ENCODE peak calls at places on chromosomes 12 and 14, in seven cellular contexts. F is body of pancreas; E is IMR-90; G is WERI-Rb-1; B is CD8-positive, alpha-beta T cell; R is cardiac muscle cell; S is HepG2. W is an unnamed sample.

GRCh38 chr12:97960741-97961608 is 498.4 kb downstream of the RMST start:
- DNase-seq in F (peak; percentile 53), E (no peak), G (peak; percentile 24), B (no peak), R (peak; percentile 64), S (peak; percentile 14), W (no peak)

GRCh38 chr12:18864900-18865561 is 127.1 kb downstream of the CAPZA3 start:
- DNase-seq in F (no peak), E (peak; percentile 73), G (no peak), B (no peak), R (no peak), S (no peak), W (no peak)

GRCh38 chr12:19191089-19191488 is 61.6 kb downstream of the PLEKHA5 start:
- DNase-seq in F (no peak), E (no peak), G (no peak), B (no peak), R (no peak), S (no peak), W (no peak)

GRCh38 chr12:12265571-12266388 is 1.1 kb downstream of the LRP6 start:
- DNase-seq in F (peak; percentile 23), E (peak; percentile 64), G (no peak), B (peak; percentile 11), R (peak; percentile 56), S (no peak), W (no peak)

GRCh38 chr14:63964063-63964462 is 111.3 kb downstream of the SYNE2 start:
- DNase-seq in F (no peak), E (no peak), G (no peak), B (no peak), R (no peak), S (no peak), W (no peak)

GRCh38 chr14:105205718-105206208 is 24.7 kb upstream of the NUDT14 start:
- DNase-seq in F (peak; percentile 76), E (no peak), G (no peak), B (no peak), R (no peak), S (no peak), W (no peak)

GRCh38 chr14:100422556-100423420 is 99.6 kb downstream of the SLC25A47 start:
- DNase-seq in F (no peak), E (peak; percentile 49), G (no peak), B (no peak), R (no peak), S (no peak), W (no peak)

GRCh38 chr12:113276306-113276705 is 55.0 kb downstream of the TPCN1 start:
- DNase-seq in F (no peak), E (peak; percentile 13), G (no peak), B (no peak), R (no peak), S (no peak), W (peak; percentile 38)

GRCh38 chr14:60722836-60723217 is 1.3 kb downstream of the SIX4 start:
- DNase-seq in F (peak; percentile 54), E (peak; percentile 11), G (peak; percentile 43), B (no peak), R (peak; percentile 65), S (no peak), W (no peak)

GRCh38 chr12:130155416-130156073 is 6.7 kb upstream of the FZD10 start:
- DNase-seq in F (no peak), E (no peak), G (no peak), B (no peak), R (no peak), S (no peak), W (no peak)

DNA sequence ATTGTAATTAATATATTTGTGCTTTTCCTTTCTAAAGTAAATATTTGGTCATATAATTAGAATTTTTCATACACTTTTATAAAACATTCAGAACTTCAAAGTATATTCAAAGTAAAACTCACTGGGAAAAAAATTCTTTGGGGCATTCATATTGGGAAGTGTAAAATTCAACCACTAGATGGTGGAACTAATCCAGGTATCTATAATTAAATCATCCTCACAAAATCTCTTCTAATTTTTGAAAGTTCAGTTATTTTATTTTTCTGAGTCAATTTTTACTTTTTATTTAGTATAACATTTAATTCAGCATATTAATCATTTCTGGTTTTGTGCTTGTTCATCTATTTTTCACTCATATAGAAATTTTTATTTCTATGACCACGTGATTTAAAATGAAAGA is 81.0 kb downstream of the NTS start:
- DNase-seq in F (no peak), E (no peak), G (no peak), B (no peak), R (no peak), S (no peak), W (no peak)
- TF ChIP-seq CTCF in F (no peak), E (peak; percentile 38), G (no peak), B (no peak), R (peak; percentile 29), S (no peak), W (peak; percentile 77)

GRCh38 chr14:35404496-35405303 is at the start of gene NFKBIA:
- DNase-seq in F (peak; percentile 92), E (peak; percentile 88), G (peak; percentile 87), B (peak; percentile 93), R (peak; percentile 89), S (peak; percentile 93), W (no peak)
- TF ChIP-seq CTCF in F (no peak), E (peak; percentile 57), G (peak; percentile 47), B (no peak), R (peak; percentile 34), S (peak; percentile 75), W (peak; percentile 73)

GRCh38 chr12:6952121-6952859 is 1.1 kb downstream of the PTPN6 start:
- DNase-seq in F (no peak), E (no peak), G (no peak), B (no peak), R (no peak), S (no peak), W (peak; percentile 92)

GRCh38 chr12:6950944-6951540 is at the start of gene PTPN6:
- DNase-seq in F (no peak), E (no peak), G (no peak), B (peak; percentile 76), R (no peak), S (no peak), W (peak; percentile 86)

GRCh38 chr12:6951551-6952120 is 480 bp downstream of the PTPN6 start:
- DNase-seq in F (no peak), E (no peak), G (no peak), B (peak; percentile 38), R (no peak), S (no peak), W (peak; percentile 91)

GRCh38 chr12:6949063-6949594 is 2.0 kb upstream of the PTPN6 start:
- DNase-seq in F (no peak), E (no peak), G (no peak), B (peak; percentile 47), R (no peak), S (no peak), W (peak; percentile 72)

DNA sequence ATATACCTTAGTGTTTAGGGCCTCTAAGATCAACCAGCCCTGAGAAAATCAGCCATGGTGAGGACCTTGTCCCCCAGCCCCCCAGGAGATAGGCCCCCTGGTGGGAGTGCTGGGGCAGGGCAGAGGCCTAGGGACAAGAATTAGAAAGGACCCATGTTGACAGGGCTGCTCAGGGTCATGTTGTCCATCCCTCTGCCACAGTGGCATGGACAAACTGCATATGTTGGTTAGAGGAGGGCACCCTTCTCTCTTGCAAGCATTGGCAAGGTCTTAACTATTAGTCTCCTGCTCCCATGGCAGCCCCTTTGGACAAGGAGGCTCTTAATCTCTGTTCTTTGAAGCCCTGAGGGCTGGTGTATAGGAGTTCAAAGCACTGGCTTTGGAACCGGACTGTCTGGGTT is 755 bp upstream of the PTPN6 start:
- DNase-seq in F (no peak), E (no peak), G (no peak), B (no peak), R (no peak), S (no peak), W (peak; percentile 26)
- TF ChIP-seq CTCF in F (no peak), E (peak; percentile 31), G (peak; percentile 43), B (peak; percentile 18), R (peak; percentile 23), S (peak; percentile 38), W (peak; percentile 33)

DNA sequence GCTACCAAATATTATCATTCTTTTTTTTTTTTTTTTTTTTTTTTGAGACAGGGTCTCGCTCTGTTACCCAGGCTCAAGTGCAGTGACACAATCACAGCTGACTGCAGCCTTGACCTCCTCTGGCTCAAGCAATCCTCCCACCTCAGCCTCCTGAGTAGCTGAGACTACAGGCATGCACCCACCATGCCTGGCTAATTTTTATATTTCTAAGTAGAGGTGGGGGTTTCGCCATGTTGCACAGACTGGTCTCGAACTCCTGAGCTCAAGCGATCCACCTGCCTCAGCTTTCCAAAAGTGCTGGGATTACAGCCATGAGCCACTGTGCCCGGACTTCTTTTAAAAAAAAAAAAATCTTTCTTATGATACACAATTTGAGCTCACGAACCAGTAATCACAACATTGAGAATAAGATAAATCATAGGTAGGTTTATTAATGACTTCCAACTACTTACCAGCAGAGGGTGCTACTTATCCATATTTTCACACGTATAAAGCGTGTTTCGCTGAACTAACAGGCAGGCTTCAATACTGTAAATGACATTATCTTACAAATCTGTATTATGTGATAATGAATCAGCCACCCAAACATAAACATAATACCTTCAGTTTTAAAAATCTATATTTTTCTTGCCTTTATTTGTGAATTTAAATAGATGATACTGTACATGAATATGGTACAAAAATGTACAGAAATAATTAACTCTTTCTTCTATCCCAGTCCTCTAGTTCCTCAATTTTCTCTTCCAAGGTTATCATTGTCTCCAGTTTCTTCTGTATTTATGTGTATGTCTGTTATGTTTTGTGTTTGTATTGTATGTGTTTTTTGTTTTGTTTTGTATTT is 42.5 kb upstream of the BCAT1 start:
- DNase-seq in F (no peak), E (peak; percentile 75), G (no peak), B (no peak), R (peak; percentile 55), S (peak; percentile 45), W (no peak)
- TF ChIP-seq CTCF in F (peak; percentile 59), E (peak; percentile 72), G (peak; percentile 10), B (peak; percentile 84), R (peak; percentile 49), S (peak; percentile 70), W (peak; percentile 94)

DNA sequence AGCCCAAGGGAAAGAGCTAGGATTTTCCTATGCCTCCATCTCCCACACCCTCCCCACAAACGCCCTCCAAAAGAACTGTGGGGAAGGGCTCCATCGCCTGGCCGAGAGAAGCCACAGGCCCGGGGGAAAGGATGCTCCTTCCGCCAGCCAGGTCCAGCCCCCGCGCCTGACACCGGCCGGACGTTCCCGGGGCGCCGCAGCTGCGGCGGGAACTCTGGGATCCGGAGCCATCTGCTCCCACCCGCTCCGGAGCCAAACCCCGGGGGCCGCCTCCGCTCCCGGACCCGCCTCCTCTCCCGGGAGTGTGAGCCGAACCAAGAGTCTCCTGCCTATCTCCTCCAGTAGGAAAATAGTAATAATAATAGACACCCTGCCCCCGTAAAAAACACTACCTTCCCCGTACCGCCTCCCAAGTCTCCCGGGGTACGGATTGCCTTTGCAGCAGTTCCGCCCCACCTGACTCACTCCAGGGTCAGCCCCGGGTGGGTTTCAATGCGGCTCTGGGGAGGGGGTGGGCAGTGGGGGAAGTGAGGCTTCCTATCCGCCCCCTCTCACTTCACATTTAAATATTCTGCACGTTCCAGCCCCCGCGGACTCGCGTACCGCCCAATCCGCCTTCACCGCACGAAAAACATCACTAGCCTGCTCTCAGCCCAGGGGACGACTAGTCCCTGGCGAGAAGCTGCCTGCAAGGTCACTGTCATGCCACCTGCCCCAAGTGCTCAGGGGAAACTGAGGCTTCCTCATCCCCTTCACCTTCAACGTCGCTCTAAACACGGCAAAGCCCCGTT is 2.4 kb downstream of the AGAP2 start:
- DNase-seq in F (peak; percentile 25), E (peak; percentile 37), G (peak; percentile 79), B (no peak), R (peak; percentile 44), S (peak; percentile 37), W (peak; percentile 83)
- TF ChIP-seq CTCF in F (no peak), E (peak; percentile 50), G (peak; percentile 64), B (no peak), R (peak; percentile 40), S (peak; percentile 71), W (peak; percentile 74)

GRCh38 chr14:74906923-74907620 is 16.0 kb downstream of the RPS6KL1 start:
- DNase-seq in F (no peak), E (no peak), G (no peak), B (no peak), R (no peak), S (no peak), W (no peak)
- TF ChIP-seq CTCF in F (no peak), E (peak; percentile 5), G (peak; percentile 59), B (no peak), R (peak; percentile 17), S (peak; percentile 35), W (peak; percentile 29)